ENCODE peak calls at places on chromosomes 3 and 15, in eight cellular contexts. H, W, M, F, Z, R, E and A are unnamed samples.

GRCh38 chr3:94936023-94936580 is 873.2 kb downstream of the NSUN3 start:
- DNase-seq in H (no peak), W (no peak), M (no peak), F (no peak), Z (no peak), R (no peak), E (no peak), A (peak; percentile 19)

GRCh38 chr3:187737401-187738088 is 7.7 kb downstream of the BCL6 start:
- DNase-seq in H (peak; percentile 78), W (peak; percentile 78), M (peak; percentile 82), F (peak; percentile 51), Z (peak; percentile 96), R (peak; percentile 74), E (peak; percentile 86), A (no peak)

GRCh38 chr15:40345867-40346578 is 4.8 kb upstream of the PHGR1 start:
- DNase-seq in H (no peak), W (peak; percentile 91), M (no peak), F (no peak), Z (no peak), R (no peak), E (no peak), A (no peak)

GRCh38 chr3:149299938-149300791 is 33.3 kb downstream of the TM4SF18 start:
- DNase-seq in H (no peak), W (peak; percentile 48), M (no peak), F (no peak), Z (no peak), R (peak; percentile 95), E (peak; percentile 75), A (peak; percentile 98)

GRCh38 chr3:157427906-157428305 is 8.7 kb upstream of the PTX3 start:
- DNase-seq in H (no peak), W (no peak), M (no peak), F (no peak), Z (no peak), R (no peak), E (no peak), A (no peak)

GRCh38 chr3:43693594-43693993 is 2.9 kb downstream of the ABHD5 start:
- DNase-seq in H (no peak), W (no peak), M (no peak), F (no peak), Z (no peak), R (no peak), E (no peak), A (no peak)

GRCh38 chr3:86867990-86868389 is 123.0 kb downstream of the VGLL3 start:
- DNase-seq in H (no peak), W (no peak), M (no peak), F (no peak), Z (no peak), R (no peak), E (no peak), A (no peak)

GRCh38 chr3:23991236-23992050 is 46.4 kb downstream of the NR1D2 start:
- DNase-seq in H (no peak), W (no peak), M (no peak), F (no peak), Z (no peak), R (no peak), E (no peak), A (peak; percentile 19)

GRCh38 chr15:29942144-29942543 is 119.9 kb upstream of the TJP1 start:
- DNase-seq in H (peak; percentile 42), W (no peak), M (no peak), F (no peak), Z (no peak), R (no peak), E (no peak), A (no peak)